ENCODE peak calls at places on chromosome 6, in six cellular contexts. V is mucosa of descending colon; O is CD4-positive, alpha-beta T cell; M is psoas muscle; P is AG04450; R is breast epithelium. U is an unnamed sample.
A peak's percentile ranks its signal among the peaks of the same experiment; 100 is the strongest.

GRCh38 chr6:149451361-149452061 is 33.3 kb downstream of the ZC3H12D start:
- DNase-seq in V (peak; percentile 91), O (no peak), M (peak; percentile 37), P (no peak), R (no peak), U (peak; percentile 15)

GRCh38 chr6:149153100-149153499 is 164.4 kb upstream of the TAB2 start:
- DNase-seq in V (no peak), O (no peak), M (no peak), P (no peak), R (no peak), U (no peak)

GRCh38 chr6:69894578-69895347 is 28.4 kb downstream of the COL19A1 start:
- DNase-seq in V (no peak), O (no peak), M (no peak), P (peak; percentile 39), R (no peak), U (no peak)

GRCh38 chr6:108621117-108621516 is 60.4 kb downstream of the FOXO3 start:
- DNase-seq in V (no peak), O (no peak), M (peak; percentile 76), P (peak; percentile 21), R (no peak), U (no peak)

GRCh38 chr6:20873425-20874190 is 339.4 kb downstream of the CDKAL1 start:
- DNase-seq in V (no peak), O (no peak), M (no peak), P (no peak), R (no peak), U (peak; percentile 58)

GRCh38 chr6:163180874-163181541 is 233.5 kb upstream of the QKI start:
- DNase-seq in V (peak; percentile 43), O (no peak), M (peak; percentile 75), P (no peak), R (peak; percentile 32), U (peak; percentile 84)

GRCh38 chr6:27507041-27507956 is 34.4 kb upstream of the ZNF184 start:
- DNase-seq in V (no peak), O (no peak), M (no peak), P (no peak), R (no peak), U (no peak)

GRCh38 chr6:81894788-81895221 is 142.3 kb upstream of the TENT5A start:
- DNase-seq in V (no peak), O (no peak), M (no peak), P (no peak), R (peak; percentile 80), U (no peak)

GRCh38 chr6:16286151-16286522 is 47.8 kb downstream of the GMPR start:
- DNase-seq in V (no peak), O (peak; percentile 6), M (no peak), P (no peak), R (no peak), U (peak; percentile 30)

GRCh38 chr6:26422329-26422728 is 18.0 kb upstream of the BTN3A3 start:
- DNase-seq in V (no peak), O (no peak), M (no peak), P (no peak), R (no peak), U (no peak)

GRCh38 chr6:145380186-145380585 is 355.1 kb downstream of the EPM2A start:
- DNase-seq in V (no peak), O (no peak), M (no peak), P (no peak), R (no peak), U (no peak)

GRCh38 chr6:89087881-89088280 is 7.3 kb downstream of the PNRC1 start:
- DNase-seq in V (no peak), O (no peak), M (no peak), P (no peak), R (no peak), U (no peak)

GRCh38 chr6:151763938-151764680 is 43.4 kb upstream of the ESR1 start:
- DNase-seq in V (peak; percentile 88), O (peak; percentile 11), M (peak; percentile 91), P (peak; percentile 41), R (peak; percentile 95), U (peak; percentile 81)

GRCh38 chr6:10995114-10995707 is 48.9 kb downstream of the ELOVL2 start:
- DNase-seq in V (no peak), O (no peak), M (no peak), P (no peak), R (no peak), U (no peak)

GRCh38 chr6:50124572-50124971 is 74.8 kb upstream of the DEFB112 start:
- DNase-seq in V (no peak), O (no peak), M (no peak), P (no peak), R (no peak), U (no peak)

GRCh38 chr6:327538-328183 is 35.4 kb downstream of the DUSP22 start:
- DNase-seq in V (no peak), O (no peak), M (no peak), P (no peak), R (no peak), U (no peak)

GRCh38 chr6:22025468-22026159 is 271.2 kb downstream of the PRL start:
- DNase-seq in V (peak; percentile 25), O (no peak), M (no peak), P (peak; percentile 48), R (no peak), U (no peak)

GRCh38 chr6:151141685-151142084 is 98.1 kb upstream of the AKAP12 start:
- DNase-seq in V (no peak), O (no peak), M (no peak), P (no peak), R (no peak), U (no peak)

GRCh38 chr6:56693246-56693607 is 50.5 kb upstream of the DST start:
- DNase-seq in V (peak; percentile 86), O (no peak), M (peak; percentile 90), P (no peak), R (peak; percentile 93), U (peak; percentile 65)

GRCh38 chr6:39861663-39862062 is 69.5 kb downstream of the DAAM2 start:
- DNase-seq in V (no peak), O (no peak), M (no peak), P (no peak), R (no peak), U (no peak)

GRCh38 chr6:39870950-39871349 is 63.3 kb downstream of the MOCS1 start:
- DNase-seq in V (no peak), O (no peak), M (no peak), P (no peak), R (no peak), U (no peak)

GRCh38 chr6:39867592-39867991 is 66.7 kb downstream of the MOCS1 start:
- DNase-seq in V (no peak), O (no peak), M (no peak), P (no peak), R (no peak), U (peak; percentile 8)

DNA sequence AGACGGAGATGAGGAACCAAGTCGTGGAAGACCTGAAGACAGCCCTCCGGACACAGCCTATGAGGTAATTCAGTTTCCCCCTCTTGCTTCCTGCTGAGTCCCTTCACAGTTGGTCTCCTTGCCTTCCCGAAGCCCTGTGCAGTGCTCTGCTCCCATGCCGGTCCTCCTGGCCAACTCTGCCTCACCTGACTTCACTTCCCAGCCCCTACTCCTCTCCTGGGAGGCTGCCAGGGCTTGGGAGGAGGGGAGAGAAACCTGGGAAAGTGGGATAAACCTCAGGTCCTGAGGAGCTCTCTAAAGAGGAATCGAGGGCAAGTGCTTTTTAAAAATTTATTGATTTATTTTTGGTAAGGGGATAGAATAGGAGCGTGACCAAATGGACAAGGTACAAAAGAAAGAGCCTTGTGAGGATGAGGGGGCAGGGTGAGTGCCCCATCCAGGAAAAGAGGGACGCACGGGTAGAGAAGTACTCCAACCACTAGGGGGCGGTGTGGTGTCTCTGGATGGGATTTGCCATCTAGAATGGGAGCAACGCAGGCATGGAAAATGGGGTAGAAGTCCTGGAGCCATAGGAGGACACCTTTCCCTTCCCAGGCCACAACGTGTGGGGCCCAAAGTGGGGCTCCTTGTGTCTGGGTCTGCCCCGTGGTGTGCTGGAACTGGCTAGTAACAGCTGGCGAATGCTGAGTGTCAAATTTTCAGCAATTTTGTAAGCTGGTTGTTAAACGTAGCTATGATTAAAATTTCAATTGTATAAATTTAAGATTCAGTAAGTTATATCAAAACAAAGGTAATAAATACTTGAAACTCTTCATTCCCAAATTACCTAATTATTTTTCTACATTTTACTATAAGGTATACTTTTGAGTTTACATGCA is 69.0 kb downstream of the MOCS1 start:
- DNase-seq in V (peak; percentile 68), O (peak; percentile 19), M (peak; percentile 75), P (no peak), R (peak; percentile 23), U (peak; percentile 79)
- TF ChIP-seq CTCF in V (peak; percentile 52), O (peak; percentile 87), M (peak; percentile 88), P (peak; percentile 85), R (peak; percentile 68), U (peak; percentile 83)

GRCh38 chr6:4108561-4109093 is 26.7 kb downstream of the ECI2 start:
- DNase-seq in V (no peak), O (no peak), M (no peak), P (no peak), R (no peak), U (no peak)

GRCh38 chr6:4113623-4114022 is 21.8 kb downstream of the ECI2 start:
- DNase-seq in V (no peak), O (no peak), M (no peak), P (no peak), R (no peak), U (no peak)

GRCh38 chr6:4115741-4116140 is 19.6 kb downstream of the ECI2 start:
- DNase-seq in V (no peak), O (no peak), M (no peak), P (no peak), R (no peak), U (no peak)

GRCh38 chr6:4112366-4112765 is 23.0 kb downstream of the ECI2 start:
- DNase-seq in V (no peak), O (no peak), M (no peak), P (no peak), R (no peak), U (no peak)

DNA sequence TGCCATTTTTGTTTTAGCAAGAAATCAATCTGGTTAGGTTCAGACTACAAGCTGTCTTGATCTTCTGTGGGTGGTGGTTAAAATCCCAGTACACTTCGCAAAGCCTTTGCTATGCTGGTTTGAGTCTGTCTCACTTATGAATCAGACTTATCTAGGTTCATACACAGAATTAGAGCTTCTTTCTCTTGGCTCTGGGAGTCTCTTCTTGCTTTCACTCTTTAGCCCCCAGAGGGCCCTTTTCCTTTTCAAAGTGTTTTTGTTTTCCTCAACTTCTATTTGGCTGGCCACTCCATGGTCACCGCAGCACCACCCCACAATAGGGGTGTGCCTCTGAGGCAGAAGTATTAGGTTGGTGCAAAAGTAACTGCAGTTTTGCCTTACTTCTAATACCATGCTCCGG is 21.3 kb downstream of the ECI2 start:
- DNase-seq in V (no peak), O (no peak), M (no peak), P (no peak), R (no peak), U (no peak)
- TF ChIP-seq CTCF in V (no peak), O (no peak), M (no peak), P (no peak), R (no peak), U (no peak)

DNA sequence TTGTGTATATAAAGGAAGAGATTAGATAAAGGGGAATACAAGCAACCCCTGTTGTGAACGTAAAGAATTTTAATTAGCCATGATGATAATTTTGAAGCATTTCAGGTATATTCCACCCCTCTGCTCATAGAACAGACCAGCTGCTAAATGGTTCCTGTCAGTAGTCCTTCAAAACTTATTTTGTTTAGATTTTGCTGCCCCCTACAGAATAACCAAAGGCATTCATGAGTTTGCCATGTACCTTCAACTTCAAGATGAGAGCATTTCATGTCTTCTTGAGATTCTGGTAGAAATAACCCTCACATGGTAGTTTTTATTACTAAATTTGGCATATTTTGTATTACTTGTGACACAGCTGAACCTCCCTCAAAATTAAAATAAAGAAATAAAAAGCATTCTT is 1586.7 kb downstream of the HACE1 start:
- DNase-seq in V (no peak), O (no peak), M (no peak), P (no peak), R (no peak), U (no peak)
- TF ChIP-seq CTCF in V (no peak), O (no peak), M (peak; percentile 22), P (no peak), R (no peak), U (peak; percentile 31)

GRCh38 chr6:15036690-15037245 is 209.1 kb upstream of the JARID2 start:
- DNase-seq in V (peak; percentile 62), O (no peak), M (peak; percentile 79), P (no peak), R (peak; percentile 17), U (peak; percentile 13)
- TF ChIP-seq CTCF in V (no peak), O (no peak), M (no peak), P (no peak), R (no peak), U (no peak)

U was measured in Calu3.